ENCODE peak calls at places on chromosomes 6 and 20, in ten cellular contexts. N is sigmoid colon, U is stomach, W is transverse colon, E is HCT116, B is prostate gland, I is vagina, K is GM12878, Q is spleen, L is breast epithelium. F is an unnamed sample.

GRCh38 chr20:40865095-40865494 is 163.5 kb upstream of the TOP1 start:
- DNase-seq in U (no peak), B (no peak), W (no peak), L (no peak), Q (no peak), N (no peak), I (no peak), E (no peak), K (no peak), F (no peak)

GRCh38 chr20:8800089-8800488 is 268.8 kb upstream of the PLCB4 start:
- DNase-seq in B (no peak), N (no peak), L (no peak), K (no peak), Q (no peak), I (no peak), E (no peak), W (no peak), U (no peak), F (no peak)

GRCh38 chr6:53673138-53673801 is 7.7 kb upstream of the KLHL31 start:
- DNase-seq in U (no peak), W (no peak), K (no peak), E (peak), B (no peak), L (no peak), Q (no peak), I (no peak), N (no peak), F (no peak)

GRCh38 chr20:62238569-62239277 is 402 bp downstream of the OSBPL2 start:
- DNase-seq in N (no peak), W (peak), L (no peak), B (no peak), Q (no peak), E (no peak), I (no peak), K (no peak), U (peak), F (peak)

GRCh38 chr6:150959071-150959637 is 93.7 kb downstream of the MTHFD1L start:
- DNase-seq in E (no peak), K (no peak), L (no peak), W (peak), I (no peak), N (no peak), U (no peak), B (no peak), Q (no peak), F (no peak)

GRCh38 chr6:29424575-29424974 is 9.8 kb downstream of the OR12D1 start:
- DNase-seq in I (no peak), U (no peak), K (no peak), Q (no peak), N (no peak), L (no peak), W (no peak), E (no peak), B (no peak), F (no peak)

GRCh38 chr6:74879234-74879633 is 326.6 kb downstream of the COL12A1 start:
- DNase-seq in N (no peak), E (no peak), B (no peak), L (no peak), K (no peak), I (no peak), U (no peak), Q (no peak), W (no peak), F (no peak)

GRCh38 chr6:109093732-109094131 is 914 bp downstream of the SESN1 start:
- DNase-seq in W (no peak), I (no peak), K (no peak), E (no peak), N (no peak), B (no peak), Q (no peak), U (no peak), L (no peak), F (no peak)

GRCh38 chr6:156827382-156827781 is 50.2 kb downstream of the ARID1B start:
- DNase-seq in L (no peak), I (no peak), E (no peak), Q (no peak), W (no peak), N (no peak), B (no peak), K (no peak), U (no peak), F (no peak)
- TF ChIP-seq POLR2AphosphoS5 in L (no peak), I (no peak), E (no peak), Q (peak), W (no peak), N (no peak), B (no peak), K (no peak), U (no peak), F (peak)

GRCh38 chr20:36064661-36065426 is 89.7 kb upstream of the EPB41L1 start:
- DNase-seq in B (peak), L (peak), N (peak), I (no peak), W (peak), U (peak), Q (peak), K (peak), E (no peak), F (peak)
- TF ChIP-seq POLR2A in B (peak), L (peak), N (peak), I (peak), W (peak), U (peak), Q (peak), K (peak), E (no peak), F (peak)

GRCh38 chr6:81998432-81998831 is 246.0 kb upstream of the TENT5A start:
- DNase-seq in U (no peak), N (no peak), W (no peak), L (no peak), B (no peak), I (no peak), Q (no peak), E (no peak), K (no peak), F (no peak)
- H3K27ac ChIP-seq in U (no peak), N (no peak), W (no peak), L (no peak), B (no peak), I (no peak), Q (no peak), E (no peak), K (no peak), F (no peak)

GRCh38 chr6:41600499-41601247 is 37.6 kb upstream of the MDFI start:
- DNase-seq in E (no peak), N (peak), L (no peak), K (no peak), Q (peak), I (no peak), W (no peak), U (no peak), B (no peak), F (no peak)
- TF ChIP-seq POLR2AphosphoS5 in E (no peak), N (no peak), L (no peak), K (no peak), Q (no peak), I (no peak), W (no peak), U (no peak), B (no peak), F (no peak)

GRCh38 chr6:139137716-139138115 is 2.8 kb downstream of the HECA start:
- DNase-seq in K (no peak), U (no peak), B (no peak), W (no peak), I (no peak), N (no peak), L (no peak), E (no peak), Q (no peak), F (no peak)
- TF ChIP-seq POLR2A in K (no peak), U (no peak), B (no peak), W (no peak), I (no peak), N (no peak), L (no peak), E (no peak), Q (no peak), F (no peak)

DNA sequence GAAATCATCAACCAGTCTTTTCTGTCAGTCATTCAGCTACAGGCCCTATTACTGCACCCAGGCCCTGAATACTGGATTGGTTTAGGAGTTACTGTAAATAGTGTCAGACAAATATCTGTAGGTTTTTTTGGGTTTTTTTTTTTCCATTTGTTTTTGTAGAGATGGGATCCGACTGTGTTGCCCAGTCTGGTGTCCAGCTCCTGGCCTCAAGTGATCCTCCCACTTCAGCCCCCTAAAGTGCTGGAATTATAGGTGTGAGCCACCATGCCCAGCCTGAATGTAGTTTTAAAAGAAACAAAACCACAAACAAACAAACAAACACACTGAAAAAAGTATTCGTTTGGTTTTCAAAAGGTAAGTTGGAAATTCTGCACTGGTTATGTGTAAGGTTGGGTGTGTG is 39.6 kb downstream of the DZANK1 start:
- DNase-seq in U (no peak), E (no peak), N (no peak), I (no peak), L (no peak), B (no peak), W (no peak), K (no peak), Q (no peak), F (no peak)
- H3K27ac ChIP-seq in U (no peak), E (no peak), N (no peak), I (no peak), L (no peak), B (no peak), W (no peak), K (no peak), Q (no peak), F (no peak)

GRCh38 chr20:326645-327031 is 1.3 kb downstream of the SOX12 start:
- DNase-seq in U (peak), I (no peak), W (peak), E (no peak), N (peak), L (no peak), K (no peak), Q (peak), B (peak), F (no peak)

GRCh38 chr20:329325-329695 is 4.0 kb downstream of the SOX12 start:
- DNase-seq in I (no peak), W (no peak), B (no peak), L (no peak), N (no peak), K (no peak), U (no peak), E (no peak), Q (no peak), F (no peak)

GRCh38 chr20:328596-329324 is 3.4 kb downstream of the SOX12 start:
- DNase-seq in Q (no peak), L (no peak), E (no peak), I (no peak), K (no peak), U (no peak), W (no peak), N (no peak), B (no peak), F (no peak)

GRCh38 chr20:327041-327945 is 1.9 kb downstream of the SOX12 start:
- DNase-seq in I (no peak), U (peak), B (peak), N (peak), E (peak), L (peak), W (peak), Q (peak), K (peak), F (peak)

DNA sequence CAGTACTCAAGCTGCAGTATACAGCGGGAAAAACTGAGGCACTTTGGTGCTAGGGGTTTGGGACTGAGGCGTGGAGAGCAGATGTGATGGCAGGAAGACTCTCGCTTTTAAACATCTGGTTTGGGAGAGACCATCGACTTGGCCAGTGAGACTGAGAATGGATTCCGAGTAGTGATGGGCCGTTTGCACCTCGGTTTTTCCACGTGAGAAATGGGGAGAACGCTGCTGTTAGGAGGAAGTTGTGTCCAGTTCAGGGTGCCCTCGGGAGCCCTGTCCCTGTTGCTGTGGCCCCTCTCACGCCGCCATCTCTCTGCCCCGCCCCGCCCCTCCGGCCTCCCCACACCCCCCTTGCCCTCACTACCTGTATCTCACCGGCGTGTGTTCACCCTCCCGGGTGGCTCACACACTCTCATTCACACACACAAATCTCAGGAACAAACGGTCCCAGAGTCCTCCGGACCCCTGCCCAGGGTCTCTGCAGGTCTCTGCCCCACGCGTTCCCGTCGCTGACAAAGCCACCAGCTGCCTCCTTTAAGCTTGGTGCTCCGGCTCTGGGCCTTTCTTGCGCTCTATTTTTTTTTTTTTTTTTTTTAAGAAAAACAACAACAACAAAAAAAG is 2.7 kb downstream of the SOX12 start:
- DNase-seq in N (no peak), L (no peak), W (no peak), Q (peak), I (no peak), B (no peak), K (no peak), U (no peak), E (no peak), F (no peak)
- TF ChIP-seq POLR2AphosphoS5 in N (no peak), L (no peak), W (no peak), Q (no peak), I (no peak), B (no peak), K (no peak), U (no peak), E (no peak), F (no peak)